ENCODE peak calls at places on chromosomes 4 and X, in four cellular contexts. W is islet precursor cell; U is hypothalamus; A is stimulated activated CD4-positive, alpha-beta T cell treated with anti-CD3 and anti-CD28 coated beads, Interleukin-15, amount 100 ng/mL, for 24 hours. F is an unnamed sample.

GRCh38 chrX:34521563-34521962 is 135.5 kb downstream of the TMEM47 start:
- DNase-seq in W (no peak), U (no peak), A (no peak), F (no peak)

GRCh38 chr4:1255151-1255550 is 6.2 kb upstream of the CTBP1 start:
- DNase-seq in W (no peak), U (no peak), A (no peak), F (no peak)

GRCh38 chr4:98530572-98530971 is 127.8 kb downstream of the TSPAN5 start:
- DNase-seq in W (no peak), U (no peak), A (no peak), F (no peak)

GRCh38 chrX:24479924-24480722 is 15.0 kb downstream of the PDK3 start:
- DNase-seq in W (no peak), U (no peak), A (peak; percentile 73), F (no peak)

GRCh38 chr4:109174224-109174953 is 128.1 kb downstream of the COL25A1 start:
- DNase-seq in W (no peak), U (no peak), A (no peak), F (no peak)

GRCh38 chr4:26952891-26953290 is 92.2 kb downstream of the STIM2 start:
- DNase-seq in W (no peak), U (no peak), A (no peak), F (no peak)

GRCh38 chr4:76585897-76586360 is 150.9 kb downstream of the SHROOM3 start:
- DNase-seq in W (peak; percentile 99), U (peak; percentile 56), A (peak; percentile 30), F (no peak)

GRCh38 chrX:10414872-10415703 is 205.3 kb downstream of the MID1 start:
- DNase-seq in W (no peak), U (no peak), A (no peak), F (no peak)

GRCh38 chr4:105990933-105991332 is 95.7 kb downstream of the NPNT start:
- DNase-seq in W (peak; percentile 61), U (peak; percentile 35), A (no peak), F (no peak)

GRCh38 chr4:151744614-151745013 is 16.2 kb downstream of the GATB start:
- DNase-seq in W (peak; percentile 86), U (no peak), A (no peak), F (peak; percentile 24)

GRCh38 chrX:112867570-112867969 is 26.9 kb upstream of the AMOT start:
- DNase-seq in W (peak; percentile 88), U (no peak), A (no peak), F (no peak)

GRCh38 chr4:56762484-56763250 is 58.8 kb downstream of the SPINK2 start:
- DNase-seq in W (no peak), U (no peak), A (peak; percentile 8), F (no peak)

GRCh38 chrX:13432376-13432775 is 112.5 kb upstream of the ATXN3L start:
- DNase-seq in W (no peak), U (no peak), A (no peak), F (peak; percentile 89)

GRCh38 chrX:124217289-124218251 is 114.9 kb upstream of the TEX13D start:
- DNase-seq in W (peak; percentile 91), U (no peak), A (peak; percentile 70), F (peak; percentile 87)

GRCh38 chr4:156705291-156705690 is 266.3 kb downstream of the PDGFC start:
- DNase-seq in W (no peak), U (no peak), A (no peak), F (no peak)

GRCh38 chr4:14749910-14750309 is 252.4 kb upstream of the CPEB2 start:
- DNase-seq in W (no peak), U (no peak), A (peak; percentile 30), F (peak; percentile 32)

GRCh38 chrX:15567267-15567666 is 33.5 kb downstream of the ACE2 start:
- DNase-seq in W (no peak), U (no peak), A (no peak), F (no peak)

GRCh38 chr4:159552979-159553768 is 450.3 kb downstream of the RAPGEF2 start:
- DNase-seq in W (no peak), U (no peak), A (no peak), F (no peak)